ENCODE peak calls at places on chromosomes 3 and 15, in seven cellular contexts. E is Calu3, Y is coronary artery, D is transverse colon, M is H9, G is LNCaP clone FGC, V is GM12864. L is an unnamed sample.

GRCh38 chr15:37221671-37222207 is 121.4 kb upstream of the MEIS2 start:
- DNase-seq in E (no peak), Y (no peak), D (no peak), M (no peak), G (no peak), V (no peak), L (no peak)

GRCh38 chr3:49244589-49245205 is 32.3 kb downstream of the C3orf62 start:
- DNase-seq in E (peak; percentile 12), Y (no peak), D (no peak), M (peak; percentile 37), G (no peak), V (no peak), L (no peak)

GRCh38 chr3:141998674-141999290 is 122.3 kb downstream of the ATP1B3 start:
- DNase-seq in E (no peak), Y (no peak), D (no peak), M (no peak), G (no peak), V (no peak), L (no peak)

GRCh38 chr15:33547876-33548275 is 237.1 kb downstream of the RYR3 start:
- DNase-seq in E (peak; percentile 6), Y (no peak), D (no peak), M (peak; percentile 84), G (peak; percentile 23), V (no peak), L (no peak)

GRCh38 chr3:11047500-11047899 is 55.0 kb downstream of the SLC6A1 start:
- DNase-seq in E (no peak), Y (no peak), D (no peak), M (no peak), G (no peak), V (no peak), L (no peak)

GRCh38 chr3:107384907-107385306 is 7.7 kb downstream of the CCDC54 start:
- DNase-seq in E (no peak), Y (no peak), D (no peak), M (no peak), G (no peak), V (no peak), L (no peak)

GRCh38 chr3:69205385-69205784 is 83.0 kb upstream of the LMOD3 start:
- DNase-seq in E (no peak), Y (no peak), D (no peak), M (no peak), G (no peak), V (no peak), L (no peak)

GRCh38 chr3:105907790-105908189 is 39.0 kb upstream of the CBLB start:
- DNase-seq in E (no peak), Y (no peak), D (no peak), M (no peak), G (no peak), V (peak; percentile 21), L (peak; percentile 8)

GRCh38 chr15:69719527-69719926 is 266.9 kb downstream of the RPLP1 start:
- DNase-seq in E (no peak), Y (no peak), D (peak; percentile 44), M (no peak), G (no peak), V (no peak), L (peak; percentile 28)

GRCh38 chr3:63470745-63471144 is 181.7 kb upstream of the SNTN start:
- DNase-seq in E (no peak), Y (no peak), D (no peak), M (no peak), G (no peak), V (no peak), L (no peak)

GRCh38 chr3:12679468-12679867 is 15.6 kb upstream of the RAF1 start:
- DNase-seq in E (no peak), Y (no peak), D (no peak), M (no peak), G (no peak), V (no peak), L (no peak)

GRCh38 chr15:62547584-62547983 is 382.5 kb upstream of the C2CD4B start:
- DNase-seq in E (no peak), Y (no peak), D (no peak), M (no peak), G (no peak), V (no peak), L (no peak)

GRCh38 chr15:25508369-25509002 is 69.7 kb upstream of the UBE3A start:
- DNase-seq in E (no peak), Y (no peak), D (no peak), M (no peak), G (no peak), V (no peak), L (peak; percentile 21)

GRCh38 chr15:41161736-41162135 is 45.7 kb upstream of the INO80 start:
- DNase-seq in E (no peak), Y (no peak), D (no peak), M (no peak), G (no peak), V (no peak), L (no peak)

GRCh38 chr3:188522115-188522514 is 368.2 kb downstream of the LPP start:
- DNase-seq in E (no peak), Y (no peak), D (no peak), M (no peak), G (no peak), V (no peak), L (no peak)

GRCh38 chr3:127289646-127290575 is 2.1 kb upstream of the PRR20G start:
- DNase-seq in E (no peak), Y (no peak), D (no peak), M (no peak), G (no peak), V (no peak), L (no peak)

GRCh38 chr3:161217496-161217895 is 3.6 kb upstream of the NMD3 start:
- DNase-seq in E (no peak), Y (no peak), D (no peak), M (no peak), G (no peak), V (no peak), L (no peak)

GRCh38 chr3:189688296-189688695 is 57.1 kb downstream of the TP63 start:
- DNase-seq in E (no peak), Y (no peak), D (no peak), M (no peak), G (no peak), V (no peak), L (no peak)

GRCh38 chr3:23113455-23114171 is 89.5 kb upstream of the UBE2E2 start:
- DNase-seq in E (no peak), Y (no peak), D (no peak), M (no peak), G (peak; percentile 68), V (no peak), L (no peak)

GRCh38 chr15:41332788-41333527 is at the start of gene NUSAP1:
- DNase-seq in E (no peak), Y (no peak), D (no peak), M (no peak), G (no peak), V (no peak), L (peak; percentile 60)

GRCh38 chr3:39166134-39166710 is 12.8 kb upstream of the CSRNP1 start:
- DNase-seq in E (no peak), Y (no peak), D (no peak), M (no peak), G (no peak), V (no peak), L (no peak)

GRCh38 chr3:17802993-17803392 is 60.6 kb upstream of the TBC1D5 start:
- DNase-seq in E (no peak), Y (no peak), D (no peak), M (no peak), G (no peak), V (no peak), L (no peak)

GRCh38 chr3:141710888-141711616 is 27.0 kb upstream of the RNF7 start:
- DNase-seq in E (no peak), Y (no peak), D (no peak), M (no peak), G (no peak), V (no peak), L (no peak)

GRCh38 chr3:31364711-31365110 is 168.0 kb upstream of the STT3B start:
- DNase-seq in E (no peak), Y (no peak), D (no peak), M (no peak), G (no peak), V (no peak), L (no peak)

GRCh38 chr15:66865622-66866611 is 163.9 kb downstream of the SMAD6 start:
- DNase-seq in E (no peak), Y (peak; percentile 54), D (peak; percentile 35), M (peak; percentile 20), G (no peak), V (peak; percentile 82), L (peak; percentile 59)

DNA sequence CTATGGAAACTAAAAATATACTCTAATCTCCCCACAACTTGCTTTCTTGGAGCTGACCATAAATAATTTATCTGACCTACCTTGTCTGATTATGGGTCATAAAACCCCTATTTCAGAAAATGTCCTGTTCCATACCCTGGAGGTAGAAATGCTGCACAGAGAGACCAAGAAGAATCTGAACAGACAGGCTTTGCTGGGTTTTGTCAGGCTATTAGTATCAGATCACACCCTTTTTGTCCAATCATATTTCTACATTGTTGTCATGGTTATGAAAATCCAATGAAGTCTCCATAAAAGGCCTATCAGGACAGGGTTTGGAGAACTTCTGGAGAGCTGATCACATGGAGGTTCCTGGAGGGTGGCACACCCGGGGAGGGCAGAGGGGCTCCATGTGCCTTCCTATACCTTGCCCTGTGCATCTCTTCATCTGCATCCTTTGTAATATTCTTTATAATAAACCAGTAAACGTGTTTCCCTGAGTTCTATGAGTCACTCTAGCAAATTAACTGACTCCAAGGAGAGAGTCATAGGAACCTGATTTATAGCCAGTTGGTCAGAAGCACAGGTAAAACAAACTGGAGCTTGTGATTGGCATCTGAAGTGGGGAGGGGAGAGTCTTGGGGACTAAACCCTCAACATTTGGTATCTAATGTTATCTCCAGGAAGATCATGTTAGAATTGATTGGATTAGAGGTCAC is 58.1 kb downstream of the NGLY1 start:
- DNase-seq in E (peak; percentile 1), Y (no peak), D (no peak), M (no peak), G (no peak), V (no peak), L (no peak)
- TF ChIP-seq CTCF in E (no peak), Y (no peak), D (no peak), M (no peak), G (no peak), V (no peak), L (no peak)

DNA sequence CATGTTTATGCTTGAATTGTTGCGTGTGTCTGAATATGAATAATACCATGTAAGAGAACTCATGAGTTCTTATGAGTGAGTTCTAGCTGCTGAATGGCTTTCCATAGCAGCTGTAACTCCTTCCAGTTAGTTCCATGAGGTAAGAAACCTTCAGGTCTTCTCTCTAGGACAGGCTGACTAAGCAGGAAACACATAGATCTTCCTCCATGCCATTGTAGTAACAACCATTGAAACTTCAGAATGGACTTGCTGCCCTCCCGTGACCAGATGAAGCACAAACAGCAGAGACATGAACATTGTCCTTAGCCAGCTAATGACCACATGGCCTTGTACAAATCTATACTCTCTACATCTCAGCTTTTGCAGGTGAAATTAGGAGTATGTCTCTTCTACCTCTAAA is 200.0 kb downstream of the ZNF385D start:
- DNase-seq in E (peak; percentile 14), Y (no peak), D (no peak), M (no peak), G (peak; percentile 33), V (no peak), L (no peak)
- TF ChIP-seq CTCF in E (no peak), Y (no peak), D (no peak), M (peak; percentile 46), G (peak; percentile 60), V (no peak), L (no peak)

GRCh38 chr3:157077565-157077991 is 82.4 kb downstream of the CCNL1 start:
- DNase-seq in E (no peak), Y (no peak), D (no peak), M (peak; percentile 28), G (no peak), V (no peak), L (no peak)
- TF ChIP-seq CTCF in E (no peak), Y (no peak), D (no peak), M (peak; percentile 19), G (peak; percentile 12), V (no peak), L (no peak)

GRCh38 chr15:47407692-47408091 is 309.6 kb upstream of the SEMA6D start:
- DNase-seq in E (no peak), Y (no peak), D (no peak), M (peak; percentile 59), G (no peak), V (no peak), L (no peak)
- TF ChIP-seq CTCF in E (no peak), Y (no peak), D (no peak), M (peak; percentile 32), G (no peak), V (no peak), L (no peak)

L was measured in GM20000.